ENCODE peak calls at places on chromosome 4, in five cellular contexts. K is GM20000; B is activated CD4-positive, alpha-beta T cell treated with anti-CD3 and anti-CD28 coated beads, Interleukin-2, amount 10 ng/mL, durations not matched to agents 7 days and 5 days; I is memory B cell; G is T-helper 9 cell. A is an unnamed sample.

GRCh38 chr4:27692098-27692679 is 831.5 kb downstream of the STIM2 start:
- DNase-seq in K (peak), G (no peak), B (no peak), I (no peak), A (no peak)

GRCh38 chr4:53941331-53941730 is 123.1 kb downstream of the CHIC2 start:
- DNase-seq in G (no peak), I (no peak), K (no peak), B (no peak), A (no peak)

GRCh38 chr4:155610143-155610542 is 56.5 kb upstream of the GUCY1A1 start:
- DNase-seq in B (no peak), K (no peak), G (no peak), I (no peak), A (no peak)

GRCh38 chr4:8577046-8577445 is 3.1 kb upstream of the GPR78 start:
- DNase-seq in I (no peak), K (no peak), B (no peak), G (no peak), A (no peak)

GRCh38 chr4:164383187-164384181 is 370.4 kb upstream of the SMIM31 start:
- DNase-seq in K (no peak), B (no peak), I (no peak), G (no peak), A (no peak)

GRCh38 chr4:22338806-22339205 is 177.1 kb downstream of the ADGRA3 start:
- DNase-seq in I (no peak), G (no peak), B (no peak), K (no peak), A (no peak)

GRCh38 chr4:75895744-75896314 is 6.4 kb downstream of the PPEF2 start:
- DNase-seq in K (peak), G (no peak), I (peak), B (peak), A (peak)

GRCh38 chr4:142331132-142331531 is 515.0 kb downstream of the INPP4B start:
- DNase-seq in I (no peak), B (no peak), G (no peak), K (no peak), A (no peak)

GRCh38 chr4:122602277-122603142 is 18.4 kb downstream of the IL21 start:
- DNase-seq in G (no peak), I (no peak), B (peak), K (peak), A (no peak)

GRCh38 chr4:84681488-84682274 is 98.8 kb downstream of the CDS1 start:
- DNase-seq in I (no peak), B (peak), G (no peak), K (no peak), A (no peak)

GRCh38 chr4:113637823-113638691 is 123.5 kb downstream of the CAMK2D start:
- DNase-seq in I (no peak), G (no peak), K (no peak), B (no peak), A (no peak)

GRCh38 chr4:118284169-118284568 is 68.6 kb downstream of the PRSS12 start:
- DNase-seq in B (no peak), G (no peak), K (no peak), I (no peak), A (no peak)

GRCh38 chr4:93731448-93731847 is 97.1 kb upstream of the ATOH1 start:
- DNase-seq in B (no peak), I (no peak), G (no peak), K (no peak), A (no peak)

GRCh38 chr4:145920205-145920604 is 18.4 kb downstream of the ZNF827 start:
- DNase-seq in G (no peak), K (no peak), B (no peak), I (no peak), A (no peak)

GRCh38 chr4:120431180-120431579 is 364.5 kb upstream of the MAD2L1 start:
- DNase-seq in G (no peak), I (no peak), K (no peak), B (no peak), A (no peak)

GRCh38 chr4:140790765-140791164 is 34.6 kb upstream of the TBC1D9 start:
- DNase-seq in I (peak), K (peak), B (no peak), G (no peak), A (peak)

GRCh38 chr4:121758896-121759568 is 5.9 kb downstream of the SMIM43 start:
- DNase-seq in G (no peak), B (no peak), K (no peak), I (no peak), A (no peak)

GRCh38 chr4:77074961-77075855 is 581 bp downstream of the CCNI start:
- DNase-seq in G (peak), I (peak), B (peak), K (peak), A (peak)

GRCh38 chr4:80221161-80221560 is 23.9 kb downstream of the PRDM8 start:
- DNase-seq in G (no peak), B (no peak), K (no peak), I (no peak), A (no peak)

GRCh38 chr4:138021116-138021820 is 220.9 kb downstream of the SLC7A11 start:
- DNase-seq in I (no peak), G (no peak), B (no peak), K (no peak), A (no peak)

GRCh38 chr4:147639388-147639787 is 22.2 kb downstream of the TMEM184C start:
- DNase-seq in I (no peak), K (no peak), G (no peak), B (no peak), A (no peak)

GRCh38 chr4:150943831-150944230 is 71.3 kb downstream of the LRBA start:
- DNase-seq in I (no peak), K (no peak), B (no peak), G (no peak), A (no peak)

GRCh38 chr4:52864816-52865215 is 2.7 kb downstream of the RASL11B start:
- DNase-seq in I (no peak), B (no peak), K (no peak), G (no peak), A (no peak)

GRCh38 chr4:127709456-127709855 is 20.7 kb upstream of the SLC25A31 start:
- DNase-seq in B (no peak), G (no peak), K (no peak), I (no peak), A (no peak)

GRCh38 chr4:17762705-17763104 is 18.7 kb downstream of the FAM184B start:
- DNase-seq in K (no peak), I (no peak), B (no peak), G (no peak), A (no peak)

GRCh38 chr4:38675167-38676121 is 11.4 kb downstream of the KLF3 start:
- DNase-seq in I (peak), K (peak), B (peak), G (peak), A (peak)

A was measured in GM19239.